ENCODE peak calls at places on chromosomes 1 and 21, in five cellular contexts. R is Panc1, H is transverse colon, E is fibroblast of pulmonary artery, U is PC-9. P is an unnamed sample.

GRCh38 chr1:1074631-1075147 is 583 bp upstream of the RNF223 start:
- DNase-seq in H (no peak), E (no peak), R (no peak), U (no peak), P (no peak)

GRCh38 chr1:74522143-74522542 is 9.7 kb upstream of the LRRC53 start:
- DNase-seq in R (no peak), H (no peak), E (no peak), U (peak), P (no peak)

GRCh38 chr1:119818181-119818580 is 6.9 kb upstream of the REG4 start:
- DNase-seq in U (no peak), R (no peak), E (no peak), H (no peak), P (no peak)

GRCh38 chr1:36342426-36343185 is 19.2 kb upstream of the EVA1B start:
- DNase-seq in U (peak), E (peak), R (peak), H (peak), P (peak)

GRCh38 chr21:14773777-14774345 is 227.7 kb upstream of the SAMSN1 start:
- DNase-seq in E (peak), R (peak), H (peak), U (peak), P (peak)

GRCh38 chr1:31725777-31726535 is 22.1 kb upstream of the COL16A1 start:
- DNase-seq in E (no peak), R (no peak), U (no peak), H (peak), P (no peak)

GRCh38 chr1:116379057-116379630 is 6.1 kb downstream of the ATP1A1 start:
- DNase-seq in E (no peak), U (no peak), H (no peak), R (no peak), P (peak)

GRCh38 chr1:231200417-231201031 is 38.7 kb downstream of the TRIM67 start:
- DNase-seq in R (no peak), E (peak), H (no peak), U (no peak), P (peak)

GRCh38 chr1:153649867-153650235 is 8.7 kb upstream of the SNAPIN start:
- DNase-seq in U (no peak), H (no peak), E (no peak), R (no peak), P (no peak)

GRCh38 chr1:41419584-41420295 is 58.5 kb downstream of the FOXO6 start:
- DNase-seq in E (no peak), H (no peak), R (no peak), U (no peak), P (no peak)

GRCh38 chr1:81073580-81073979 is 727.2 kb upstream of the ADGRL2 start:
- DNase-seq in E (no peak), U (no peak), R (no peak), H (no peak), P (no peak)

GRCh38 chr1:13699936-13700520 is at the start of gene PRDM2:
- DNase-seq in R (no peak), H (peak), U (no peak), E (peak), P (peak)

GRCh38 chr1:27491748-27492700 is 2.1 kb upstream of the WASF2 start:
- DNase-seq in U (no peak), H (peak), E (peak), R (no peak), P (peak)

GRCh38 chr1:27499142-27499541 is 9.2 kb upstream of the WASF2 start:
- DNase-seq in U (no peak), E (no peak), R (no peak), H (no peak), P (no peak)

GRCh38 chr1:27496604-27497155 is 6.7 kb upstream of the WASF2 start:
- DNase-seq in E (peak), R (no peak), U (no peak), H (no peak), P (peak)
- TF ChIP-seq CTCF in E (peak), R (no peak), U (no peak), H (no peak), P (peak)

GRCh38 chr1:29327223-29327935 is 91.1 kb downstream of the PTPRU start:
- DNase-seq in U (no peak), R (no peak), E (no peak), H (no peak), P (no peak)

GRCh38 chr1:29324771-29325351 is 88.5 kb downstream of the PTPRU start:
- DNase-seq in U (peak), E (no peak), H (peak), R (no peak), P (no peak)

GRCh38 chr1:29324202-29324601 is 87.9 kb downstream of the PTPRU start:
- DNase-seq in H (no peak), E (no peak), R (no peak), U (no peak), P (no peak)

GRCh38 chr1:29326123-29326522 is 89.8 kb downstream of the PTPRU start:
- DNase-seq in U (no peak), H (no peak), E (no peak), R (no peak), P (no peak)

GRCh38 chr1:29325675-29326074 is 89.4 kb downstream of the PTPRU start:
- DNase-seq in R (no peak), E (no peak), H (no peak), U (no peak), P (no peak)
- H3K4me3 ChIP-seq in R (no peak), E (no peak), H (no peak), U (no peak), P (no peak)

GRCh38 chr1:226202246-226202645 is 15.7 kb upstream of the ACBD3 start:
- DNase-seq in R (no peak), H (no peak), U (no peak), E (no peak), P (no peak)

GRCh38 chr1:226199971-226200370 is 13.4 kb upstream of the ACBD3 start:
- DNase-seq in R (no peak), H (no peak), E (no peak), U (no peak), P (no peak)

GRCh38 chr1:226203693-226204092 is 17.2 kb upstream of the ACBD3 start:
- DNase-seq in U (no peak), H (no peak), E (no peak), R (no peak), P (no peak)

GRCh38 chr1:226203237-226203636 is 16.7 kb upstream of the ACBD3 start:
- DNase-seq in H (no peak), U (no peak), E (no peak), R (no peak), P (no peak)

DNA sequence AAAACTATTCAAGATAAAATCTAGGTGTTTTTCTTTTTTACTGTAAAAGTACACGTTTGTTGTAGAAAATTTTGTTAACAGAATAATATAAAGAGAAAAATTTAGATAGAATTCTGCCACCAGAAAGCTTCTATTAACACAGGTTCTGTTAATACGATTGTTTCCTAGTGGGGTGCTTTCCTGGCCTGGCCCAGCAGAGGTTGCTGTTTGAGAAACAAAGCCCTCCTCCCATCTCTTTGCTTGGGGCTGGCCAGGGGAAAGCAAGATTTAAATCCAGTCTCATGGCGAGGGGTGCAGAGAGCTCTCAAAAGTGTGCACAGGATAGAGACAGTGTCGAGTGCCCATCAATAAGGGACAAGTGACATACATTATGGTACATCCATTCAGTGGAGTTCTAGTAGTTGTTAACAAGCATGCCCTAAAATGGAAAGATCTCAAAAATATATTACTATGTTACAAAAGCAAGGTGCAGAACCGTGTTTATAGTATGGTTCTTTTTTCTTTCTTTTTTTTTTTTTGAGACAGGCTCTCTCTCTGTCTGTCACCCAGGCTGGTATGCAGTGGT is 14.6 kb upstream of the ACBD3 start:
- DNase-seq in R (no peak), E (peak), H (peak), U (no peak), P (peak)
- TF ChIP-seq CTCF in R (no peak), E (peak), H (no peak), U (no peak), P (peak)

GRCh38 chr21:42235593-42235992 is 16.7 kb downstream of the ABCG1 start:
- DNase-seq in U (no peak), R (no peak), E (no peak), H (no peak), P (no peak)
- H3K4me3 ChIP-seq in U (no peak), R (no peak), E (no peak), H (no peak), P (no peak)

GRCh38 chr1:165512817-165513216 is 31.0 kb upstream of the LRRC52 start:
- DNase-seq in R (no peak), U (no peak), H (no peak), E (no peak), P (no peak)
- TF ChIP-seq CTCF in R (no peak), U (no peak), H (no peak), E (no peak), P (no peak)

GRCh38 chr1:94803106-94803505 is 17.1 kb upstream of the SLC44A3 start:
- DNase-seq in E (no peak), U (no peak), R (no peak), H (no peak), P (no peak)

GRCh38 chr1:94803517-94804441 is 16.4 kb upstream of the SLC44A3 start:
- DNase-seq in R (no peak), E (peak), U (no peak), H (peak), P (no peak)

GRCh38 chr1:94804442-94804837 is 15.7 kb upstream of the SLC44A3 start:
- DNase-seq in H (no peak), R (no peak), E (no peak), U (no peak), P (no peak)

GRCh38 chr1:94799201-94799600 is 21.0 kb upstream of the SLC44A3 start:
- DNase-seq in R (no peak), E (peak), H (no peak), U (no peak), P (no peak)

GRCh38 chr1:94801919-94802546 is 18.1 kb upstream of the SLC44A3 start:
- DNase-seq in H (peak), U (peak), E (peak), R (peak), P (peak)
- H3K4me3 ChIP-seq in H (peak), U (peak), E (peak), R (peak), P (peak)

GRCh38 chr1:225809842-225810578 is at the start of gene EPHX1:
- DNase-seq in R (peak), U (peak), E (peak), H (peak), P (peak)
- TF ChIP-seq CTCF in R (no peak), U (no peak), E (peak), H (peak), P (peak)

DNA sequence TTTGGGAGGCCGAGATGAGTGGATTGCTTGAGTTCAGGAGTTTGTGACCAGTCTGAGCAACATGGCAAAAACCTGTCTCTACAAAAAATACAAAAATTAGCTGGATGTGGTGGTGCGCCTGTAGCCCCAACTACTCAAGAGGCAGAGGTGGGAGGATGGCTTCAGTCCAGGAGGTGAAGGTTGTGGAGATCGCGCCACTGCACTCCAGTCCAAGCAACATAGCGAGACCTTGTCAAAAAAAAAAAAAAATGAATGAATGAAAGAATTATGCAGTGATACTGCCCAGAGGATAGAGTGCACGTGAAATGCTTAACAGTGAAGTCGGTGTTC is 429 bp upstream of the DPH2 start:
- DNase-seq in R (no peak), E (no peak), U (no peak), H (no peak), P (no peak)
- H3K4me3 ChIP-seq in R (peak), E (peak), U (peak), H (peak), P (no peak)

DNA sequence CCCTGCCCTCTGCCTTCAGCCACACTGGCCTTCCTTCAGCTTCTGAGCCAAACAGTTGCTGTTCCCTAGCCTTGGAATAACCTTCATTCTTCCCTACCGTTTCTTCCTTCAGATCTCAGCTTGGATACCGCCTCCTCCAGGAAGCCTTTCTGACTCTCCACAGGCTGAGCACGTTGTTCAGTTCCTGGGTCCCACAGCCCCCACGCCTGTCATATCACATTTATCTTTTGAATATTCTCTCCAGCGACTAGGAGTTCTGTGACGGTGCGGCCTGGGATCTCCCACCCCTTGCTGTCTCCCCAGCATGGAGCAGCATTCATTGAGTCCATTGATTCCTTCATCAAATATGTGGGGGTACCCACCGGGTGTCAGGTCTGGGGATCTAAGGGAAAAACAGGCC is 39.2 kb downstream of the EPHA2 start:
- DNase-seq in H (no peak), U (no peak), R (no peak), E (no peak), P (no peak)
- TF ChIP-seq CTCF in H (no peak), U (no peak), R (no peak), E (no peak), P (no peak)